ENCODE peak calls at places on chromosomes 6 and 20, in six cellular contexts. U is endothelial cell; C is neural crest cell; Y is left lung; O is CD8-positive, alpha-beta T cell; J is adrenal gland. Z is an unnamed sample.
A peak's percentile ranks its signal among the peaks of the same experiment; 100 is the strongest.

GRCh38 chr6:40177596-40177995 is 243.3 kb upstream of the MOCS1 start:
- DNase-seq in U (no peak), C (no peak), Y (no peak), O (no peak), J (no peak), Z (no peak)

GRCh38 chr6:12608016-12608860 is 108.3 kb upstream of the PHACTR1 start:
- DNase-seq in U (no peak), C (no peak), Y (no peak), O (no peak), J (no peak), Z (no peak)

GRCh38 chr20:52311209-52311794 is 119.7 kb upstream of the ZFP64 start:
- DNase-seq in U (no peak), C (no peak), Y (no peak), O (no peak), J (no peak), Z (no peak)

GRCh38 chr6:11700118-11700718 is 78.4 kb downstream of the ADTRP start:
- DNase-seq in U (no peak), C (no peak), Y (no peak), O (no peak), J (no peak), Z (no peak)

GRCh38 chr6:1216488-1216974 is 95.4 kb upstream of the FOXQ1 start:
- DNase-seq in U (no peak), C (no peak), Y (no peak), O (no peak), J (no peak), Z (no peak)

GRCh38 chr20:3563548-3564177 is 92.8 kb downstream of the ATRN start:
- DNase-seq in U (peak; percentile 20), C (no peak), Y (no peak), O (no peak), J (no peak), Z (no peak)

GRCh38 chr6:3294921-3295871 is 36.4 kb downstream of the PSMG4 start:
- DNase-seq in U (no peak), C (no peak), Y (peak; percentile 15), O (no peak), J (peak; percentile 6), Z (no peak)

GRCh38 chr6:158769696-158770446 is 49.3 kb downstream of the EZR start:
- DNase-seq in U (no peak), C (no peak), Y (no peak), O (no peak), J (no peak), Z (no peak)

GRCh38 chr20:62156592-62157386 is 13.2 kb downstream of the SS18L1 start:
- DNase-seq in U (peak; percentile 86), C (peak; percentile 72), Y (no peak), O (peak; percentile 61), J (peak; percentile 78), Z (peak; percentile 76)

GRCh38 chr20:22729180-22729579 is 144.8 kb upstream of the FOXA2 start:
- DNase-seq in U (no peak), C (no peak), Y (no peak), O (no peak), J (no peak), Z (no peak)

GRCh38 chr6:35411066-35411465 is 41.1 kb upstream of the FANCE start:
- DNase-seq in U (no peak), C (no peak), Y (no peak), O (no peak), J (no peak), Z (no peak)

GRCh38 chr6:154864086-154864430 is 130.8 kb downstream of the SCAF8 start:
- DNase-seq in U (no peak), C (no peak), Y (no peak), O (no peak), J (no peak), Z (no peak)

GRCh38 chr20:50246367-50247195 is 56.0 kb downstream of the CEBPB start:
- DNase-seq in U (no peak), C (no peak), Y (no peak), O (no peak), J (no peak), Z (no peak)

GRCh38 chr20:33162313-33162712 is 5.6 kb upstream of the BPIFA2 start:
- DNase-seq in U (no peak), C (no peak), Y (no peak), O (no peak), J (no peak), Z (no peak)

GRCh38 chr6:51526922-51527321 is 560.5 kb downstream of the PKHD1 start:
- DNase-seq in U (no peak), C (no peak), Y (no peak), O (no peak), J (no peak), Z (no peak)

GRCh38 chr6:106279179-106279578 is 46.4 kb downstream of the ATG5 start:
- DNase-seq in U (no peak), C (no peak), Y (no peak), O (no peak), J (no peak), Z (no peak)

GRCh38 chr6:163756079-163756478 is 341.6 kb downstream of the QKI start:
- DNase-seq in U (no peak), C (no peak), Y (no peak), O (no peak), J (no peak), Z (no peak)

GRCh38 chr20:11267131-11267761 is 593.4 kb upstream of the JAG1 start:
- DNase-seq in U (no peak), C (no peak), Y (peak; percentile 40), O (no peak), J (peak; percentile 69), Z (no peak)

GRCh38 chr6:100549406-100550167 is 84.9 kb upstream of the SIM1 start:
- DNase-seq in U (no peak), C (no peak), Y (no peak), O (no peak), J (no peak), Z (no peak)

GRCh38 chr6:72761767-72762166 is 139.9 kb downstream of the KCNQ5 start:
- DNase-seq in U (no peak), C (no peak), Y (no peak), O (no peak), J (no peak), Z (no peak)

GRCh38 chr20:14434379-14435136 is 97.1 kb upstream of the FLRT3 start:
- DNase-seq in U (no peak), C (no peak), Y (no peak), O (no peak), J (no peak), Z (no peak)

GRCh38 chr20:39829255-39829654 is 859.8 kb downstream of the MAFB start:
- DNase-seq in U (peak; percentile 23), C (no peak), Y (no peak), O (no peak), J (no peak), Z (no peak)

GRCh38 chr6:111614833-111615582 is 9.3 kb upstream of the TRAF3IP2 start:
- DNase-seq in U (no peak), C (no peak), Y (no peak), O (no peak), J (no peak), Z (peak; percentile 70)

GRCh38 chr6:62288562-62288961 is 2.5 kb upstream of the KHDRBS2 start:
- DNase-seq in U (no peak), C (no peak), Y (no peak), O (no peak), J (no peak), Z (no peak)

GRCh38 chr6:63999613-64000012 is 364.0 kb downstream of the PHF3 start:
- DNase-seq in U (no peak), C (no peak), Y (no peak), O (no peak), J (no peak), Z (no peak)

GRCh38 chr20:57611605-57612311 is 8.5 kb downstream of the ZBP1 start:
- DNase-seq in U (no peak), C (no peak), Y (no peak), O (no peak), J (no peak), Z (peak; percentile 27)

GRCh38 chr6:10831609-10832008 is 6.7 kb downstream of the MAK start:
- DNase-seq in U (no peak), C (no peak), Y (no peak), O (no peak), J (no peak), Z (no peak)

GRCh38 chr20:6311841-6312655 is 189.2 kb upstream of the FERMT1 start:
- DNase-seq in U (no peak), C (no peak), Y (no peak), O (no peak), J (no peak), Z (no peak)

GRCh38 chr6:81769834-81770233 is 17.4 kb upstream of the TENT5A start:
- DNase-seq in U (no peak), C (no peak), Y (no peak), O (no peak), J (no peak), Z (no peak)

DNA sequence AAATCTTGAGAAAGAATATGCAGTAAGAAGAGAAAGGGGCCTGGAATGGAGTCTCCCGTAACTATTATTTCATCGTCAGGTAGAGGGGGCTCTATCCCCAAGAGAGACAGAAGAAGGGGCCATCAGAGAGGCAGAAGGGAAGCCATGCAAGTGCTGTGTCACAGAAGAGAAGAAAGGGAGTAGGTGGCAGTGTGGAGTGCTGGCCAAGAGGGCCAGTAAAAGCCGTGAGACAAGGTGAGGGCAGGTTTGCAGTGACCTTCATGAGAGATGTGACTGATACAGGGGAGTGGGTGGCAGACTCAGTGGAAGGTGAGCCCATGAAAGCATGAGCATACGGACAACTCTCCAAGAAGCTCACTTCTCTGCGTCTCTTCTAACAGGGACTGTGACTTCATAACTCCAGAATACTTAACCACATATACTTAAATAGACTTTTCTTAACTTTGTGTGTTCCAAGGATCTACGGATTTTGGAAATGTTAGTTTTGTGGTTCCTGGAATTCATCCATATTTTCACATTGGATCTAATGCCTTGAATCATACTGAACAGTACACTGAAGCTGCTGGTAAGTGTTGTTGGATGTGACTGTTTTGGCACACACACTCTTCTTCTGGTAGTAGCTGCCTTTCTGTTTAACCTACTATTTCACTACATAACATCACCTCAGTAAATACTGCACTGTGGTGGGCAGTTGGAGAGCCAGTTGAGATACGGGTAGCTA is 15.6 kb downstream of the PM20D2 start:
- DNase-seq in U (no peak), C (no peak), Y (no peak), O (no peak), J (no peak), Z (no peak)
- TF ChIP-seq CTCF in U (no peak), C (no peak), Y (no peak), O (no peak), J (no peak), Z (no peak)

GRCh38 chr6:143501851-143502250 is 9.7 kb downstream of the FUCA2 start:
- DNase-seq in U (no peak), C (no peak), Y (no peak), O (no peak), J (no peak), Z (no peak)
- TF ChIP-seq CTCF in U (no peak), C (no peak), Y (no peak), O (no peak), J (no peak), Z (no peak)

DNA sequence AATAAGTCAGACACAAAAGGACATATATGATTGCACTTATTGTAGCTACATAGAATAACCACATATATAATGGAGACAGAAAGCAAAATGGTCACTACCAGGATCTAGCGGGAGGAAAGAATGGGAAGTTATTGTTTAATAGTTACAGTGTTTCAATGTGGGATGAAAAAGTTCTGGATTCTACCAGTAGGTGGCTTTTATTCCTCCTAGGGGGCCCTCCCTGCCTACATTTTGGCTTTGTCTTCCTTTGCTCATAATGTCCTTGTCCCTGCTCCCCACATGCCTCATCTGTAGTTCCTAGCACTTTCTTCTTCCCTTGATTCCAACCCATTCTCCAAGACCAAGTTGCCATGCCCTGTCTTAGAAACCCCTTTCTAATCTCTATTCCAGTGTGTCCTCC is 16.3 kb downstream of the ZNF133 start:
- DNase-seq in U (no peak), C (no peak), Y (no peak), O (no peak), J (no peak), Z (no peak)
- TF ChIP-seq CTCF in U (peak; percentile 66), C (peak; percentile 54), Y (no peak), O (no peak), J (no peak), Z (no peak)

GRCh38 chr6:26224940-26225847 is 138.0 kb downstream of the HFE start:
- DNase-seq in U (no peak), C (peak; percentile 49), Y (no peak), O (no peak), J (no peak), Z (no peak)
- TF ChIP-seq CTCF in U (no peak), C (peak; percentile 55), Y (no peak), O (no peak), J (no peak), Z (no peak)

Z was measured in lower lobe of right lung.